ENCODE peak calls at places on chromosomes 12 and 14, in six cellular contexts. P, V, Q, S, Z and E are unnamed samples.

GRCh38 chr14:34713681-34714319 is 593 bp downstream of the CFL2 start:
- DNase-seq in P (no peak), V (peak; percentile 22), Q (no peak), S (no peak), Z (no peak), E (peak; percentile 33)

GRCh38 chr14:105944632-105945610 is 418.5 kb downstream of the TMEM121 start:
- DNase-seq in P (no peak), V (peak; percentile 46), Q (peak; percentile 53), S (peak; percentile 87), Z (no peak), E (peak; percentile 74)

GRCh38 chr14:71175491-71175890 is 268.2 kb downstream of the PCNX1 start:
- DNase-seq in P (no peak), V (no peak), Q (no peak), S (no peak), Z (no peak), E (no peak)

GRCh38 chr12:54352022-54352531 is 12.2 kb downstream of the GPR84 start:
- DNase-seq in P (peak; percentile 65), V (peak; percentile 47), Q (no peak), S (peak; percentile 50), Z (no peak), E (peak; percentile 80)

GRCh38 chr12:102950107-102950949 is 7.1 kb upstream of the ASCL1 start:
- DNase-seq in P (no peak), V (no peak), Q (no peak), S (no peak), Z (no peak), E (no peak)

GRCh38 chr14:105840266-105841021 is 314.1 kb downstream of the TMEM121 start:
- DNase-seq in P (no peak), V (no peak), Q (no peak), S (no peak), Z (no peak), E (peak; percentile 8)

GRCh38 chr12:57341275-57341990 is 89.4 kb downstream of the R3HDM2 start:
- DNase-seq in P (no peak), V (no peak), Q (no peak), S (no peak), Z (no peak), E (peak; percentile 53)

GRCh38 chr14:74478996-74479635 is 14.0 kb downstream of the NPC2 start:
- DNase-seq in P (no peak), V (no peak), Q (no peak), S (no peak), Z (no peak), E (no peak)

GRCh38 chr14:104786726-104787675 is 8.5 kb downstream of the AKT1 start:
- DNase-seq in P (no peak), V (no peak), Q (no peak), S (no peak), Z (no peak), E (no peak)

GRCh38 chr12:119700078-119700477 is 32.1 kb downstream of the PRKAB1 start:
- DNase-seq in P (no peak), V (no peak), Q (no peak), S (no peak), Z (no peak), E (no peak)

GRCh38 chr12:47672068-47672467 is 33.8 kb downstream of the RPAP3 start:
- DNase-seq in P (no peak), V (no peak), Q (no peak), S (no peak), Z (no peak), E (no peak)

GRCh38 chr14:105499256-105500035 is 8.4 kb downstream of the TEDC1 start:
- DNase-seq in P (peak; percentile 80), V (no peak), Q (no peak), S (no peak), Z (no peak), E (no peak)

GRCh38 chr12:107079172-107080011 is 14.0 kb downstream of the CRY1 start:
- DNase-seq in P (no peak), V (no peak), Q (no peak), S (no peak), Z (no peak), E (no peak)

GRCh38 chr14:53193193-53193592 is 40.1 kb upstream of the DDHD1 start:
- DNase-seq in P (no peak), V (no peak), Q (no peak), S (no peak), Z (no peak), E (no peak)

GRCh38 chr12:55877824-55878223 is 35.1 kb upstream of the MMP19 start:
- DNase-seq in P (no peak), V (no peak), Q (no peak), S (no peak), Z (no peak), E (no peak)

GRCh38 chr12:112602150-112602549 is 183.4 kb downstream of the PTPN11 start:
- DNase-seq in P (no peak), V (no peak), Q (no peak), S (no peak), Z (no peak), E (no peak)

GRCh38 chr14:61444215-61444768 is 122.9 kb downstream of the PRKCH start:
- DNase-seq in P (no peak), V (no peak), Q (peak; percentile 36), S (peak; percentile 67), Z (no peak), E (no peak)